ENCODE peak calls at places on chromosomes 16 and 17, in four cellular contexts. S is colonic mucosa, N is bronchial epithelial cell, X is PC-9. M is an unnamed sample.

GRCh38 chr17:77618173-77618572 is 340.3 kb upstream of the TNRC6C start:
- DNase-seq in X (no peak), S (no peak), N (no peak), M (no peak)

GRCh38 chr16:73196670-73197069 is 148.7 kb upstream of the ZFHX3 start:
- DNase-seq in S (peak; percentile 80), X (peak; percentile 49), N (peak; percentile 67), M (peak; percentile 73)

GRCh38 chr16:48125888-48126287 is 29.9 kb downstream of the ABCC12 start:
- DNase-seq in N (no peak), X (no peak), S (no peak), M (no peak)

GRCh38 chr17:73973881-73974409 is 229.5 kb upstream of the RPL38 start:
- DNase-seq in S (peak; percentile 30), N (no peak), X (no peak), M (no peak)

GRCh38 chr17:59838196-59838911 is 54.4 kb downstream of the TUBD1 start:
- DNase-seq in N (no peak), S (peak; percentile 47), X (no peak), M (no peak)

GRCh38 chr16:66521951-66522771 is 27.8 kb downstream of the TK2 start:
- DNase-seq in X (peak; percentile 91), S (peak; percentile 57), N (peak; percentile 91), M (no peak)

GRCh38 chr17:17933775-17934174 is 38.4 kb downstream of the TOM1L2 start:
- DNase-seq in N (no peak), S (no peak), X (no peak), M (no peak)

GRCh38 chr17:31320791-31321190 is 631 bp downstream of the EVI2A start:
- DNase-seq in X (no peak), N (no peak), S (no peak), M (no peak)

GRCh38 chr16:16113076-16113475 is 110.2 kb downstream of the ABCC6 start:
- DNase-seq in N (no peak), X (no peak), S (no peak), M (no peak)

GRCh38 chr16:50202926-50203624 is 50.0 kb downstream of the TENT4B start:
- DNase-seq in N (peak; percentile 87), X (peak; percentile 44), S (peak; percentile 57), M (no peak)

GRCh38 chr16:86797700-86798099 is 219.4 kb downstream of the FOXL1 start:
- DNase-seq in X (no peak), N (no peak), S (no peak), M (no peak)

GRCh38 chr17:75751676-75752404 is 13.2 kb downstream of the GALK1 start:
- DNase-seq in X (no peak), S (no peak), N (no peak), M (no peak)

GRCh38 chr16:14211856-14212543 is 140.9 kb downstream of the MRTFB start:
- DNase-seq in S (no peak), X (no peak), N (peak; percentile 65), M (no peak)

GRCh38 chr17:12627776-12628491 is 37.8 kb upstream of the MYOCD start:
- DNase-seq in S (no peak), X (no peak), N (peak; percentile 63), M (no peak)

GRCh38 chr17:27565874-27566672 is 64.9 kb upstream of the LGALS9 start:
- DNase-seq in N (peak; percentile 12), S (no peak), X (no peak), M (no peak)

GRCh38 chr16:46908540-46909372 is 24.6 kb downstream of the GPT2 start:
- DNase-seq in X (peak; percentile 44), S (peak; percentile 57), N (peak; percentile 49), M (peak; percentile 40)

GRCh38 chr17:42354956-42355843 is 33.0 kb downstream of the STAT3 start:
- DNase-seq in X (no peak), N (no peak), S (no peak), M (no peak)

DNA sequence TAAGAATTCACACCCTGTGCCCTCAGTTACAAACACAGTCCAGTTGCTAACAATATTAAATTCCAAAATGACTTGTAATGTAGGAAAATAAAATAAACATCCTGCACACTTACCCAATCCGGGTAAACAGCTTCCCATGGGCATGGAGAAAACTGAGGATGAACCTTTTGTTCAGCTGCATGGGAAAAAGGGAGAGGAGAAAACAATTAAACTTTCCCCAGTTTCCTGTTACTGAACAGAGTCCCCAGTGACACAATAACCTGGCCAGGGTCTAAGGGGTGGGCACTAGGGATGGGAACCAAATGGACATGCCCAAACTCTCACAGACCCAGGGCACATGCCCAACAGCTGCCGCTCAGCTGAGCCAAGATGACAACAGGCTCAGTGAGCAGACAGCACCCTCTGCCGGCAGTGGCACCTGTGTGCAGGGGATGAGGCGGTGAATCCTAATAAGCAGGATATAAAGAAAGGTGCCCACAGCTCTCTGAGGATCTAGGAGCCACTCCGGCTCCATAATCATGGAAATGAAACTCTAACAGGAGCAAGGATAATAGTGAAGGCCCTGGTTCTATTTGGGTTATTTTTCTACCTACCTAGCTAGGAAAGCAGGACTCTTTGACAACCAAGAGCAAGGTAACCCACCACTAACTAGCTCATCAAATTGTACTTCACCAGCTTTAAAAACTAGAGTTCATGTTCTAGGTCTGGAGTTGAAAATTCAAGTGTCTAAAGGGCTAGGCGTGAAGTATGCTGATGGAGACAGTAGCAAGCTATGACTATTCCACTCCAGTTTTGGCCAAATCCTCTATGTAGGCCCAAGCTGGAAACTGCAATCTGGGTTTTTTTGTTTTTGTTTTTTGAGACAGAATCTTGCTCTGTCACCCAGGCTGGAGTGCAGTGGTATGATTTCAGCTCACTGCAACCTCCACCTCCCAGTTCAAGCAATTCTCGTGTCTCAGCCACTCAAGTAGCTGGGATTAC is 58.8 kb downstream of the SMG6 start:
- DNase-seq in X (peak; percentile 76), N (peak; percentile 63), S (peak; percentile 85), M (peak; percentile 83)
- H3K27me3 ChIP-seq in X (no peaks in the 10 kb centered on the region), N (no peaks in the 10 kb centered on the region), S (no peaks in the 10 kb centered on the region), M (no peaks in the 10 kb centered on the region)

DNA sequence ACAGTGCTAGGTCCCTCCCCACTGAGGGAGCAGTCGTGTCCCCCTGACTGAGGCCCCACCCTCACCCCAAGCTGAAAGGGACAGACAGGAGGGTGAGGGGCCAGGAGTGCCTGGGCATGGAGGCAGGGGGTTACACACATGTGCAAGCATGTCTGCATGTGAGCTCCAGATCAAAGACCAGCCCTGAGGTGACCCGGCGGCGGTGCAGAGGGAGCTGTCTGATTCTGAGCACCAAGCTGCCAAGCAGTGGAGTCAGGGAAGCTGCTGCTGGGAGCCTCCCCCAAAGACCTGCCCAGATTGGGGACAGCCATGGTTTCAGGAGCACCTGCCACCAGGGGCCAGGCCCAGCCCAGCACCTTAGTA is 5.5 kb downstream of the DLX3 start:
- DNase-seq in S (no peak), N (no peak), X (no peak), M (no peak)
- H3K27me3 ChIP-seq in S (peaks cover 41% of the 10 kb centered on the region), N (peaks cover 5% of the 10 kb centered on the region), X (peaks cover 7% of the 10 kb centered on the region), M (no peaks in the 10 kb centered on the region)

GRCh38 chr17:61456688-61457225 is 4.5 kb downstream of the TBX4 start:
- DNase-seq in X (no peak), N (no peak), S (no peak), M (no peak)
- H3K27me3 ChIP-seq in X (no peaks in the 10 kb centered on the region), N (peaks cover 79% of the 10 kb centered on the region), S (peaks cover 68% of the 10 kb centered on the region), M (peaks cover 38% of the 10 kb centered on the region)

DNA sequence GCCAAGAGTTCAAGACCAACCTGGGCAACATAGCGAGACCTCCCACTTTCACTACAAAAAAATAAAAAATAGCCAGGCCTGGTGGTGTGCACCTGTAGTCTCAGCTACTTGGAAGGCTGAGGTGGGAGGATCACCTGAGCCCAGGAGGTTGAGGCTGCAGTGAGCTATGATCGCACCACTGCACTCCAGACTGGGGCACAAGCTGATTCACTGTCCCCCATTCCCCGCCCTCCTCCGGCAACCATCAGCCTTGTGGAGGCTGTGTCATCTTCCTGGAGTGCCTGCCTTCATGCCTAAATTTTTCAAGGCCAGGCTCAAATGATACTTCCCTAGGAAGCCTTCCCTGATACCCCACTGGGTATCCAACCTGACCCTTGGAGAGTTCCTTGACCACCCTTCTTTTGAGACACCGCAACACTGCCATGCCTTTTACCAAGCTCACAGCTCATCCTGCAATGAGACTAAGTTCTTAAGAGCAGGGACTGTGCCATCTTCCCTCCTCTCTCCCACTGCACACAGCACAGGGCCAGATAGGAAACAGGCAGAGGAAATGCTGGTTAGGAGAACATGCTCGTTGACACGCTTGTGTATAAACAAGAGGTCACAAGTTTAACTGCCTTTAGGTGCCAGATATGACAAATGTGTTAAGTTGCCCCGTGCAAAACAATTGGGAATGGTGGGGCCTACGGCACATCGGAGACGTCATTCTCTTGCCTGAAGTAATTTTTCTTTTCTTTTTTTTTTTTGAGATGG is 3.9 kb upstream of the SRCAP start:
- DNase-seq in S (no peak), X (no peak), N (no peak), M (no peak)
- H3K27me3 ChIP-seq in S (no peaks in the 10 kb centered on the region), X (no peaks in the 10 kb centered on the region), N (no peaks in the 10 kb centered on the region), M (no peaks in the 10 kb centered on the region)

GRCh38 chr17:37742762-37743611 is 1.9 kb downstream of the HNF1B start:
- DNase-seq in X (peak; percentile 11), S (no peak), N (no peak), M (peak; percentile 38)
- H3K27me3 ChIP-seq in X (peaks cover 52% of the 10 kb centered on the region), S (peaks cover 29% of the 10 kb centered on the region), N (peaks cover 51% of the 10 kb centered on the region), M (peaks cover 2% of the 10 kb centered on the region)

GRCh38 chr17:49906511-49907136 is 58.8 kb upstream of the TAC4 start:
- DNase-seq in N (no peak), X (peak; percentile 81), S (no peak), M (no peak)
- H3K27me3 ChIP-seq in N (peaks cover 35% of the 10 kb centered on the region), X (no peaks in the 10 kb centered on the region), S (peaks cover 52% of the 10 kb centered on the region), M (peaks cover 20% of the 10 kb centered on the region)